ENCODE peak calls at places on chromosomes 6 and 20, in seven cellular contexts. N, W, Y, U, M, Q and A are unnamed samples.
A peak's percentile ranks its signal among the peaks of the same experiment; 100 is the strongest.

GRCh38 chr6:158996863-158997262 is 3.1 kb downstream of the RSPH3 start:
- DNase-seq in N (no peak), W (peak; percentile 28), Y (no peak), U (no peak), M (no peak), Q (no peak), A (no peak)

GRCh38 chr6:151349651-151350270 is 41.6 kb downstream of the ZBTB2 start:
- DNase-seq in N (no peak), W (no peak), Y (no peak), U (no peak), M (no peak), Q (no peak), A (no peak)

GRCh38 chr20:50222568-50223320 is 32.1 kb downstream of the CEBPB start:
- DNase-seq in N (no peak), W (no peak), Y (no peak), U (no peak), M (no peak), Q (no peak), A (no peak)

GRCh38 chr6:149454405-149454848 is 30.4 kb downstream of the ZC3H12D start:
- DNase-seq in N (peak; percentile 84), W (peak; percentile 69), Y (no peak), U (no peak), M (no peak), Q (no peak), A (no peak)

GRCh38 chr20:13533946-13534345 is 104.8 kb downstream of the TASP1 start:
- DNase-seq in N (no peak), W (peak; percentile 41), Y (no peak), U (no peak), M (no peak), Q (no peak), A (no peak)

GRCh38 chr6:66496659-66497058 is 789.6 kb upstream of the EYS start:
- DNase-seq in N (no peak), W (peak; percentile 12), Y (no peak), U (peak; percentile 21), M (no peak), Q (no peak), A (peak; percentile 73)

GRCh38 chr20:18090044-18090443 is 32.3 kb upstream of the OVOL2 start:
- DNase-seq in N (no peak), W (no peak), Y (no peak), U (no peak), M (no peak), Q (no peak), A (peak; percentile 46)

GRCh38 chr6:99512033-99512432 is 3.2 kb downstream of the USP45 start:
- DNase-seq in N (peak; percentile 40), W (no peak), Y (no peak), U (no peak), M (no peak), Q (no peak), A (no peak)

GRCh38 chr20:32231847-32232246 is 24.2 kb downstream of the POFUT1 start:
- DNase-seq in N (peak; percentile 61), W (no peak), Y (no peak), U (no peak), M (no peak), Q (no peak), A (no peak)

GRCh38 chr20:56348306-56348695 is 10.5 kb upstream of the FAM210B start:
- DNase-seq in N (no peak), W (no peak), Y (no peak), U (no peak), M (no peak), Q (no peak), A (peak; percentile 64)

GRCh38 chr20:62211216-62211615 is 8.9 kb downstream of the HRH3 start:
- DNase-seq in N (no peak), W (no peak), Y (no peak), U (no peak), M (no peak), Q (no peak), A (no peak)

GRCh38 chr6:25250878-25251277 is 28.3 kb upstream of the CARMIL1 start:
- DNase-seq in N (peak; percentile 46), W (peak; percentile 8), Y (no peak), U (no peak), M (no peak), Q (no peak), A (peak; percentile 4)

GRCh38 chr6:34146801-34147592 is 1.1 kb upstream of the GRM4 start:
- DNase-seq in N (peak; percentile 7), W (no peak), Y (peak; percentile 27), U (no peak), M (peak; percentile 38), Q (no peak), A (no peak)

GRCh38 chr6:82875573-82876185 is 190.0 kb downstream of the UBE3D start:
- DNase-seq in N (peak; percentile 91), W (peak; percentile 62), Y (no peak), U (no peak), M (no peak), Q (no peak), A (peak; percentile 15)

GRCh38 chr6:130115036-130115435 is 96.7 kb downstream of the L3MBTL3 start:
- DNase-seq in N (no peak), W (no peak), Y (no peak), U (peak; percentile 42), M (no peak), Q (no peak), A (no peak)

GRCh38 chr20:6767536-6768227 is at the start of gene BMP2:
- DNase-seq in N (peak; percentile 50), W (peak; percentile 74), Y (peak; percentile 44), U (peak; percentile 21), M (peak; percentile 78), Q (peak; percentile 68), A (peak; percentile 84)

GRCh38 chr20:12966468-12967085 is 42.2 kb upstream of the SPTLC3 start:
- DNase-seq in N (peak; percentile 63), W (peak; percentile 67), Y (no peak), U (peak; percentile 58), M (no peak), Q (no peak), A (peak; percentile 34)

GRCh38 chr6:157849288-157850017 is 26.4 kb downstream of the SNX9 start:
- DNase-seq in N (no peak), W (no peak), Y (no peak), U (no peak), M (no peak), Q (no peak), A (peak; percentile 56)

GRCh38 chr20:6101346-6101745 is 21.5 kb downstream of the FERMT1 start:
- DNase-seq in N (no peak), W (peak; percentile 2), Y (no peak), U (no peak), M (no peak), Q (no peak), A (no peak)

GRCh38 chr6:145863988-145864616 is 49.5 kb upstream of the FBXO30 start:
- DNase-seq in N (no peak), W (no peak), Y (no peak), U (no peak), M (no peak), Q (no peak), A (no peak)

DNA sequence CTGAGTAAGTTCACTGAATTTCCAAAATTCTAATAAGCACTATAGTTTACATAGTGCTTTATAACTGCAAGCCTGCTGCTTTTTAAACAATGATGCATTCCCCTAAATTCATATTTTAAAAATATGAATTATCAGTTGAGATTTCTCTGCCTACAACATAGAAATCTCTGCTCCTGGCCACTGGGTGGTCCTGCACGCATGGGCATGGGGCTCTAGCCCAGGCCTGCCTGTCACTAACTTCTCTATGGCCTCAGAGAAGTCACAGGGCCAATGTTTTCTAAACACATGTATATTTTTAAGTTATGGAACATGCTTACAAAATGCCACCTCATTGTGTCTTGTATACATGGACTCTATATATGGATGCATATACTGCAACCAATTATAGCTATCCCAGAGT is 211.0 kb downstream of the FOXC1 start:
- DNase-seq in N (no peak), W (no peak), Y (no peak), U (no peak), M (no peak), Q (no peak), A (no peak)
- H3K18ac ChIP-seq in N (peak overlapping the region; percentile 72), W (no peak overlapping the region), Y (no peak overlapping the region), U (no peak overlapping the region), M (no peak overlapping the region), Q (no peak overlapping the region), A (no peak overlapping the region)

GRCh38 chr6:125667326-125667725 is 82.1 kb upstream of the HEY2 start:
- DNase-seq in N (no peak), W (no peak), Y (no peak), U (no peak), M (no peak), Q (no peak), A (no peak)
- H3K4ac ChIP-seq in N (no peak overlapping the region), W (no peak overlapping the region), Y (no peak overlapping the region), U (no peak overlapping the region), M (no peak overlapping the region), Q (no peak overlapping the region), A (no peak overlapping the region)

GRCh38 chr6:94344866-94345265 is 925.5 kb upstream of the EPHA7 start:
- DNase-seq in N (no peak), W (no peak), Y (no peak), U (no peak), M (no peak), Q (no peak), A (no peak)
- H3K18ac ChIP-seq in N (no peak overlapping the region), W (no peak overlapping the region), Y (no peak overlapping the region), U (no peak overlapping the region), M (no peak overlapping the region), Q (no peak overlapping the region), A (no peak overlapping the region)

DNA sequence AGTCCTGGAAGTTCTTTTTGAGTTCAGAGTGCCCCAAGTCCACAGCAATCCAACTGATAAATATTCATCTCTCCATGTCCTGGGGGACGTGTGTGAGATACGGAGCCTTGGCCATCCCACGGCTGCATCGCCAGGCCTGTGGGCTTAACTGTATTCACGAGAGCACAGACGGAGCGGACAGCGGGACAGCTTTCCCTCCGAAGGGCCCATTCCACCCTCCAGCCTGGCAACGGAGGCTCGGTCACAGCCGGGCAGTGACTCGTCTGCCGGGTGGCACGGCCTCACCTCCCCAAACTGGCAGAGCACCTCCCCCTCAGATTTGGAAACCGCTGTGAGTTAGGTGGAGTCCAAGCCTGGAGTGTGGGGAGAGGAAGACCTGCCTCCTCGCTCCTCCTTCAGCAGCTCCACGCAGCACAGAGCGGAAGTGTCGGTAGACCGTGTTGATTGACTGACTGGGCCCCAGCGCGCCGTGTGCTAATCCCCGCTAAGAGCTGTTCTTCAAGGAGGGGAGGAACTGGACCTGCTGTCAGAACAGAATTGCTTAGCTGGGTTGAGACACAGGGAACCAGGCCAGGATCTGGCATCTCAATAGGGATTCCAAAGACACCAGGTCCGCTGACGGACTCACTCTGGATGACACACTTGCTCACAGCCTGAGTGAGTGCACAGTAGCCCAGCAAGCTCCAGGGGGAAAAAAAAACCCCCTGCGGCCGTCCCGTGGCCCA is 10.9 kb downstream of the FOXF2 start:
- DNase-seq in N (no peak), W (no peak), Y (no peak), U (no peak), M (no peak), Q (no peak), A (no peak)
- H3K4ac ChIP-seq in N (no peak overlapping the region), W (no peak overlapping the region), Y (no peak overlapping the region), U (no peak overlapping the region), M (no peak overlapping the region), Q (no peak overlapping the region), A (no peak overlapping the region)

DNA sequence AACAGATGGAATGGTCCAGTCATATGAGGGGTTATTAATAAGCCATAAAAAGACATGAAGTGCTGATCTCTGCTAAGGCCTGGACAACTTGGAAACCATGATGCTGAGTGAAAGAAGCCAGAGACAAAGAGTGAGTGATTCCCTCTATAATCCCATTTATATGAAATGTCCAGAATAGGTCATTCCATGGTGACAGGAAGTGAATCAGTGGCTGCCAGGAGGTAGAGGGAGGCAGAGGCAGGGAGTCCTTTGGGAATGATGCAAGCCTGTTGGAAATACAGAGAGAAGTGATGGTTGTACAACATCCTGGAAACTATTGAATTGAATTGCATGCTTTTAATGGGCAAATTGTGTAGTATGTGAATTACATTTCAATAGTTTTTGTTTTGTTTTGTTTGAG is 26.4 kb downstream of the ANKRD60 start:
- DNase-seq in N (no peak), W (no peak), Y (no peak), U (no peak), M (no peak), Q (no peak), A (no peak)
- H3K18ac ChIP-seq in N (no peak overlapping the region), W (no peak overlapping the region), Y (no peak overlapping the region), U (no peak overlapping the region), M (no peak overlapping the region), Q (no peak overlapping the region), A (no peak overlapping the region)